ENCODE peak calls at places on chromosome 22, in four cellular contexts. O, D, T and F are unnamed samples.
A peak's percentile ranks its signal among the peaks of the same experiment; 100 is the strongest.

GRCh38 chr22:17158568-17159503 is at the start of gene HDHD5:
- DNase-seq in O (peak; percentile 92), D (peak; percentile 88), T (no peak), F (peak; percentile 82)

GRCh38 chr22:46551996-46552395 is 14.6 kb upstream of the CELSR1 start:
- DNase-seq in O (no peak), D (no peak), T (no peak), F (no peak)

GRCh38 chr22:43957871-43958270 is 2.6 kb downstream of the SAMM50 start:
- DNase-seq in O (peak; percentile 45), D (no peak), T (no peak), F (no peak)

GRCh38 chr22:29782061-29782845 is 15.1 kb downstream of the UQCR10 start:
- DNase-seq in O (no peak), D (no peak), T (no peak), F (no peak)

GRCh38 chr22:41766476-41766875 is 34.0 kb upstream of the CCDC134 start:
- DNase-seq in O (no peak), D (no peak), T (no peak), F (no peak)

GRCh38 chr22:41561335-41561734 is 525 bp downstream of the CSDC2 start:
- DNase-seq in O (no peak), D (no peak), T (no peak), F (no peak)

GRCh38 chr22:26139320-26139719 is 29.9 kb upstream of the SEZ6L start:
- DNase-seq in O (no peak), D (no peak), T (no peak), F (no peak)

GRCh38 chr22:27377901-27378300 is 423.7 kb downstream of the MN1 start:
- DNase-seq in O (no peak), D (no peak), T (no peak), F (no peak)

GRCh38 chr22:42773161-42773560 is 52.5 kb upstream of the A4GALT start:
- DNase-seq in O (no peak), D (no peak), T (no peak), F (no peak)

GRCh38 chr22:49760630-49761571 is 66.8 kb downstream of the BRD1 start:
- DNase-seq in O (no peak), D (peak; percentile 5), T (peak; percentile 64), F (peak; percentile 27)

GRCh38 chr22:29663230-29663826 is 56.5 kb upstream of the CABP7 start:
- DNase-seq in O (no peak), D (no peak), T (no peak), F (no peak)

GRCh38 chr22:46993626-46994025 is 231.2 kb downstream of the TBC1D22A start:
- DNase-seq in O (no peak), D (no peak), T (no peak), F (no peak)

GRCh38 chr22:17348464-17349103 is 20.7 kb upstream of the CECR2 start:
- DNase-seq in O (no peak), D (no peak), T (no peak), F (no peak)

GRCh38 chr22:49992921-49993648 is 19.5 kb downstream of the IL17REL start:
- DNase-seq in O (peak; percentile 65), D (peak; percentile 82), T (no peak), F (peak; percentile 67)

GRCh38 chr22:28074526-28074925 is 155.5 kb upstream of the PITPNB start:
- DNase-seq in O (no peak), D (no peak), T (no peak), F (no peak)

GRCh38 chr22:44823806-44824205 is 71.4 kb downstream of the ARHGAP8 start:
- DNase-seq in O (no peak), D (no peak), T (no peak), F (no peak)

GRCh38 chr22:17780741-17781318 is 6.6 kb upstream of the BID start:
- DNase-seq in O (no peak), D (no peak), T (no peak), F (no peak)

GRCh38 chr22:39535302-39535805 is 2.8 kb upstream of the RPS19BP1 start:
- DNase-seq in O (no peak), D (no peak), T (no peak), F (no peak)

GRCh38 chr22:46864314-46865051 is 102.0 kb downstream of the TBC1D22A start:
- DNase-seq in O (no peak), D (no peak), T (no peak), F (no peak)

GRCh38 chr22:25827415-25827814 is 85.4 kb downstream of the MYO18B start:
- DNase-seq in O (no peak), D (no peak), T (no peak), F (no peak)

GRCh38 chr22:30178180-30179126 is 68.1 kb downstream of the LIF start:
- DNase-seq in O (no peak), D (no peak), T (no peak), F (no peak)

GRCh38 chr22:43053176-43053575 is 36.0 kb downstream of the TTLL1 start:
- DNase-seq in O (no peak), D (no peak), T (no peak), F (no peak)

GRCh38 chr22:50012201-50013181 is at the start of gene IL17REL:
- DNase-seq in O (peak; percentile 47), D (peak; percentile 25), T (no peak), F (no peak)

GRCh38 chr22:50027639-50028537 is 15.3 kb upstream of the IL17REL start:
- DNase-seq in O (no peak), D (no peak), T (no peak), F (peak; percentile 80)

GRCh38 chr22:19121631-19122142 is 525 bp downstream of the DGCR2 start:
- DNase-seq in O (peak; percentile 88), D (no peak), T (no peak), F (peak; percentile 51)

GRCh38 chr22:19124377-19124776 is 2.2 kb upstream of the DGCR2 start:
- DNase-seq in O (no peak), D (no peak), T (no peak), F (no peak)

GRCh38 chr22:19123936-19124335 is 1.7 kb upstream of the DGCR2 start:
- DNase-seq in O (peak; percentile 56), D (no peak), T (no peak), F (no peak)

GRCh38 chr22:19122143-19122751 is at the start of gene DGCR2:
- DNase-seq in O (peak; percentile 100), D (peak; percentile 99), T (peak; percentile 66), F (peak; percentile 95)

DNA sequence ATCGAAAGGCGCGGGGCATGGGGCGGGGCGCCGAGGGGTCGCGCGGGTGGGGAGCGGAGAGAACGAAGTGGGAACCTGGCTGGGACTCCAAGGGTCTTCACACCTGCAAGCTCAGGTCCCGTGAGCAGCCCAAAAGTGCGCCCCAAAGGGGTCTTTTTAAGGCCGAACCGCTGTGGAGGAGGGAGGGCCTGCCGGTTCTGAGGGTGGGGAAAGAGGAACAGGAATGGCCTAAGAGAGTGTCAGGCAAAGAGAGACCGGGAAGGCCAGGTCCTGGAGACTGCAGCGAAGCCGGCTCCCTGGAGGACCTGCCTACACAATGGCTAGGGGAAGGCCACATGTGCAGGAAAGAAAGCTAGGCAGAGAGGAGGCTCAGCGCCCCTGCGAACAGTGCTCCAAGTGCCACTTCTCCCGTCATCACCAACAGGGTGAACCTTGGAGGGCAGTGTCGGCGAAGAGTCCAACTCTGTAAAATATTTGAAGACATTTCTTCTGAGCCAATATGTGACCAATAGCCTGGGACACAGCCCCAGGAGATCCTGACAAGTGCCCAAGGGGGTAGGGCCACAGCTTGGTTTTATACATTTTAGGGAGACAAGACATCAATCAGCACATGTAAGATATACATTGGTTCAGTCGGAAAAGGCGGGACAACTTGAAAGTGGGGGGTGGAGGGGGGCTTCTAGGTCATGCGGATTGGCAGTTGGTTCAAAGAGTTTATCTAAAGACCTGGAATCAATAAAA is 710 bp upstream of the DGCR2 start:
- DNase-seq in O (peak; percentile 65), D (no peak), T (no peak), F (no peak)
- TF ChIP-seq SPI1 in O (peak; percentile 85), D (no peak), T (no peak), F (peak; percentile 43)

GRCh38 chr22:36331912-36332622 is 55.7 kb downstream of the MYH9 start:
- DNase-seq in O (no peak), D (no peak), T (peak; percentile 40), F (peak; percentile 76)

GRCh38 chr22:36334081-36334831 is 53.5 kb downstream of the MYH9 start:
- DNase-seq in O (peak; percentile 88), D (no peak), T (no peak), F (peak; percentile 86)

GRCh38 chr22:36331306-36331911 is 56.4 kb downstream of the MYH9 start:
- DNase-seq in O (peak; percentile 83), D (peak; percentile 78), T (peak; percentile 81), F (peak; percentile 95)

GRCh38 chr22:36333632-36334031 is 54.1 kb downstream of the MYH9 start:
- DNase-seq in O (no peak), D (no peak), T (no peak), F (no peak)

GRCh38 chr22:36332623-36333331 is 55.0 kb downstream of the MYH9 start:
- DNase-seq in O (peak; percentile 41), D (no peak), T (peak; percentile 59), F (peak; percentile 60)
- TF ChIP-seq SPI1 in O (no peak), D (no peak), T (no peak), F (no peak)

GRCh38 chr22:48579915-48580279 is 1247.8 kb downstream of the BRD1 start:
- DNase-seq in O (no peak), D (no peak), T (no peak), F (no peak)

GRCh38 chr22:48581206-48581766 is 1246.4 kb downstream of the BRD1 start:
- DNase-seq in O (no peak), D (no peak), T (no peak), F (no peak)

GRCh38 chr22:48580481-48580970 is 1247.1 kb downstream of the BRD1 start:
- DNase-seq in O (no peak), D (no peak), T (no peak), F (no peak)

GRCh38 chr22:48579035-48579914 is 1248.4 kb downstream of the BRD1 start:
- DNase-seq in O (no peak), D (no peak), T (no peak), F (no peak)

GRCh38 chr22:48581821-48582469 is 1245.7 kb downstream of the BRD1 start:
- DNase-seq in O (no peak), D (no peak), T (no peak), F (no peak)
- TF ChIP-seq SPI1 in O (no peak), D (no peak), T (no peak), F (no peak)

GRCh38 chr22:21640810-21641209 is 1.3 kb upstream of the SDF2L1 start:
- DNase-seq in O (no peak), D (no peak), T (no peak), F (no peak)
- TF ChIP-seq SPI1 in O (no peak), D (no peak), T (no peak), F (no peak)

GRCh38 chr22:32695451-32695891 is 106.0 kb upstream of the TIMP3 start:
- DNase-seq in O (no peak), D (no peak), T (no peak), F (no peak)
- TF ChIP-seq SPI1 in O (no peak), D (no peak), T (no peak), F (no peak)

GRCh38 chr22:37577957-37578356 is 1.9 kb downstream of the LGALS2 start:
- DNase-seq in O (no peak), D (no peak), T (no peak), F (no peak)
- TF ChIP-seq SPI1 in O (no peak), D (no peak), T (no peak), F (no peak)

GRCh38 chr22:18980829-18981228 is 44.7 kb upstream of the PRODH start:
- DNase-seq in O (no peak), D (no peak), T (no peak), F (no peak)
- TF ChIP-seq SPI1 in O (no peak), D (no peak), T (no peak), F (no peak)

GRCh38 chr22:24330636-24331035 is 60.0 kb downstream of the SPECC1L start:
- DNase-seq in O (peak; percentile 17), D (no peak), T (no peak), F (no peak)
- TF ChIP-seq SPI1 in O (no peak), D (no peak), T (no peak), F (no peak)